ENCODE peak calls at places on chromosomes 1 and 21, in six cellular contexts. X, P, M, I, S and K are unnamed samples. For H3K79me1, the result is how much of the 10 kb centered on the place peaks cover.

GRCh38 chr1:34739613-34740012 is 15.2 kb upstream of the GJB5 start:
- DNase-seq in I (no peak), M (no peak), P (no peak), S (no peak), X (no peak), K (peak)

GRCh38 chr1:64469614-64469976 is 334 bp upstream of the CACHD1 start:
- DNase-seq in S (no peak), M (no peak), I (no peak), X (no peak), P (no peak), K (no peak)

GRCh38 chr1:40162791-40163441 is 1.7 kb downstream of the RLF start:
- DNase-seq in X (peak), P (no peak), S (no peak), M (no peak), I (peak), K (peak)

GRCh38 chr21:43936186-43936967 is 71.4 kb downstream of the AGPAT3 start:
- DNase-seq in X (no peak), P (no peak), S (no peak), M (no peak), I (no peak), K (no peak)

GRCh38 chr1:62995173-62995572 is 211.2 kb downstream of the ATG4C start:
- DNase-seq in I (no peak), P (no peak), X (no peak), M (no peak), S (no peak), K (no peak)

GRCh38 chr1:111592389-111593361 is 26.9 kb upstream of the RAP1A start:
- DNase-seq in P (peak), S (no peak), I (peak), X (peak), M (peak), K (peak)

GRCh38 chr1:18452550-18452949 is 28.2 kb upstream of the KLHDC7A start:
- DNase-seq in S (no peak), I (no peak), P (peak), M (peak), X (no peak), K (peak)

GRCh38 chr1:26305667-26306289 is 658 bp downstream of the UBXN11 start:
- DNase-seq in I (no peak), X (no peak), M (no peak), S (no peak), P (no peak), K (peak)

GRCh38 chr1:17441265-17441992 is 2.0 kb upstream of the RCC2 start:
- DNase-seq in P (no peak), S (no peak), M (no peak), X (peak), I (peak), K (peak)

GRCh38 chr21:30580132-30580531 is 10.1 kb downstream of the KRTAP22-2 start:
- DNase-seq in X (no peak), P (no peak), S (no peak), I (no peak), M (no peak), K (no peak)

GRCh38 chr21:9008636-9009035 is 1512.7 kb upstream of the TPTE start:
- DNase-seq in I (no peak), S (no peak), X (no peak), M (no peak), P (no peak), K (no peak)

GRCh38 chr21:35077975-35078374 is 28.9 kb upstream of the RUNX1 start:
- DNase-seq in P (no peak), I (no peak), M (no peak), S (no peak), X (no peak), K (peak)
- H2AK5ac ChIP-seq in P (no peak), I (no peak), M (no peak), S (no peak), X (peak), K (no peak)

GRCh38 chr1:209430107-209430506 is 153.4 kb upstream of the CAMK1G start:
- DNase-seq in X (no peak), S (no peak), M (no peak), I (no peak), P (no peak), K (no peak)

GRCh38 chr1:209430821-209431259 is 152.7 kb upstream of the CAMK1G start:
- DNase-seq in M (no peak), X (no peak), S (no peak), P (no peak), I (no peak), K (no peak)

GRCh38 chr1:209432443-209432825 is 151.1 kb upstream of the CAMK1G start:
- DNase-seq in X (no peak), M (no peak), S (no peak), I (no peak), P (no peak), K (no peak)

GRCh38 chr1:209431813-209432442 is 151.6 kb upstream of the CAMK1G start:
- DNase-seq in S (no peak), I (no peak), X (no peak), P (no peak), M (no peak), K (no peak)

GRCh38 chr1:209431402-209431801 is 152.1 kb upstream of the CAMK1G start:
- DNase-seq in P (no peak), I (no peak), S (no peak), M (no peak), X (no peak), K (no peak)
- H3K79me1 ChIP-seq in P (under half), I (under half), S (under half), M (under half), X (under half), K (under half)

GRCh38 chr1:202143011-202143767 is 1.3 kb downstream of the ARL8A start:
- DNase-seq in S (no peak), M (no peak), I (peak), P (no peak), X (no peak), K (no peak)

GRCh38 chr1:202143768-202144509 is 598 bp downstream of the ARL8A start:
- DNase-seq in I (peak), X (no peak), M (peak), P (no peak), S (peak), K (peak)

GRCh38 chr1:202145325-202146140 is 996 bp upstream of the ARL8A start:
- DNase-seq in P (no peak), I (no peak), M (no peak), S (no peak), X (no peak), K (no peak)

GRCh38 chr1:202146279-202146678 is 1.7 kb upstream of the ARL8A start:
- DNase-seq in S (no peak), I (no peak), P (no peak), M (no peak), X (no peak), K (no peak)

GRCh38 chr1:202144510-202145324 is at the start of gene ARL8A:
- DNase-seq in P (no peak), I (peak), X (peak), S (peak), M (no peak), K (no peak)
- H2AK5ac ChIP-seq in P (peak), I (no peak), X (peak), S (peak), M (no peak), K (no peak)

DNA sequence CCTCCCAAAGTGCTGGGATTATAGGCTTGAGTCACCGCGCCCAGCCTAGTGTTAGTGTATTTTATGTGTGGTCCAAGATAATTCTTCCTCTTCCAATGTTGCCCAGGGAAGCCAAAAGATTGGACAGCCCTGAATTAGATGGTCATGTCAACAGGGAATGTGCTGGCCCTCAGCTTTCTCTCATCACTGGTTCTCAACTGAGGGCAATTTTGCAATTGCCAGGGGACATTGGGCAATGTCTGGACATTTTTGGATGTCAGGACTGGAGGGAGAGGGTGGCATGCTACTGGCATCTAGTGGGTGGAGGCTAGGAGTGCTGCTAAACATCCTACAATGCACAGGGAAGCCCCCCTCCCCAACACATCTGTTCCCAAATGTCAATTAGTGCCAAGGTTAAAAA is 95.0 kb downstream of the LAMC2 start:
- DNase-seq in M (no peak), S (no peak), P (no peak), X (peak), I (peak), K (no peak)
- H3K79me1 ChIP-seq in M (under half), S (under half), P (under half), X (under half), I (under half), K (under half)

GRCh38 chr1:2205191-2205952 is 10.8 kb upstream of the FAAP20 start:
- DNase-seq in P (peak), I (peak), X (peak), M (peak), S (peak), K (peak)
- H2AK5ac ChIP-seq in P (peak), I (peak), X (peak), M (no peak), S (peak), K (no peak)

GRCh38 chr21:33208534-33208933 is 21.2 kb upstream of the IFNAR2 start:
- DNase-seq in X (no peak), P (no peak), M (no peak), I (no peak), S (no peak), K (no peak)

GRCh38 chr21:33205476-33205875 is 24.3 kb upstream of the IFNAR2 start:
- DNase-seq in S (no peak), I (no peak), P (no peak), X (no peak), M (no peak), K (no peak)

GRCh38 chr21:33207471-33208149 is 22.1 kb upstream of the IFNAR2 start:
- DNase-seq in P (no peak), I (no peak), X (no peak), S (peak), M (no peak), K (no peak)

GRCh38 chr21:33203371-33203724 is 26.4 kb upstream of the IFNAR2 start:
- DNase-seq in I (no peak), X (no peak), M (no peak), S (no peak), P (no peak), K (no peak)

DNA sequence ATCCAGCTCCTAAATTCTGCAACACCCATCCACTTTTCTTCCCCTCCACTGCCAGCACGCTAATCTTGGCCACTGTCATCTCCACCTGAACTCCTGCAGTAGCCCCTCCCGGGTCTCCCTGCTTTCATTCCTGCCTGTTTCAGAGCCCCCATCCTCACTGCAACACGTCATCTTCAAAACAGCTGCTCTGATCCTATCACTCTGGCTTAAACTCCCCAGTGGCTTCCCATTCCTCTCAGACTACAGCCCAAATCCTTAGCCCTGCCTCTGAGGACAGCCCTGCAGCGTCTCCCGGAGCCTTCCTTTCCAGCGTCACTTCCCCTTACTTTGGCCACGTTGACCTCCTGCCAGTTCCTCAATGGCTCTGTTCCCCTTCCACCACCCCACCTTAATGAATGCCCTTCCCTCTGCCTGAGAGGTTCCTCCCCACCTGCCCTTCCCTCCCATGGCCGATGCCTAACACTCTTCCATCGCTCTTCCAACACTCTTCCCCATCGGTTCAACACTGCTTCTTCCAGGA is 22.9 kb upstream of the IFNAR2 start:
- DNase-seq in M (no peak), I (no peak), X (no peak), S (peak), P (no peak), K (no peak)
- H3K79me1 ChIP-seq in M (under half), I (under half), X (under half), S (under half), P (under half), K (under half)

GRCh38 chr1:6092211-6092610 is 46.5 kb downstream of the KCNAB2 start:
- DNase-seq in M (no peak), S (no peak), X (no peak), I (no peak), P (no peak), K (no peak)

GRCh38 chr1:6090288-6090687 is 44.6 kb downstream of the KCNAB2 start:
- DNase-seq in P (no peak), X (no peak), S (no peak), M (no peak), I (no peak), K (no peak)

GRCh38 chr1:6090996-6091822 is 45.5 kb downstream of the KCNAB2 start:
- DNase-seq in P (no peak), I (no peak), X (no peak), M (no peak), S (no peak), K (no peak)

GRCh38 chr1:6093061-6093460 is 47.4 kb downstream of the KCNAB2 start:
- DNase-seq in S (no peak), X (no peak), M (no peak), P (no peak), I (no peak), K (no peak)

DNA sequence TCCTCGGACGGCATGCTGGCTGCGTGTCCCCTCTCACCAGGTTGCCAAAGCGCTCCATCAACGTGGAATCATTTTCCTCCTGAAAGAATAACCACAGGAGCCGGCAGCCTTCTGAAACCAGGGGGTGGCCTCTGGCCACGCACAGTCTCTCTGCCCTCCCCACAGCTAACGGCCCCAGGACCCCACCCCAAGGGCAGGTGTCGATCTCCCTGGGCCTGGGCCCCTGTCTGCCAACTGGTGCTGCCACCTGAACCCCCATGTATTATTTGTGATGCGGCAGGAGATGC is 46.1 kb downstream of the KCNAB2 start:
- DNase-seq in S (no peak), X (no peak), I (no peak), P (no peak), M (no peak), K (no peak)
- H2AK5ac ChIP-seq in S (no peak), X (no peak), I (no peak), P (peak), M (no peak), K (no peak)

GRCh38 chr21:42929969-42930368 is 4.5 kb upstream of the ERVH48-1 start:
- DNase-seq in M (no peak), S (no peak), X (no peak), I (no peak), P (no peak), K (peak)
- H3K79me1 ChIP-seq in M (under half), S (under half), X (under half), I (under half), P (under half), K (under half)

GRCh38 chr1:44673675-44674112 is 587 bp downstream of the TMEM53 start:
- DNase-seq in M (no peak), S (no peak), I (no peak), X (no peak), P (no peak), K (no peak)

GRCh38 chr1:44675186-44675585 is 672 bp downstream of the ARMH1 start:
- DNase-seq in P (no peak), I (no peak), X (no peak), M (no peak), S (no peak), K (no peak)

GRCh38 chr1:44672956-44673674 is 1.2 kb downstream of the TMEM53 start:
- DNase-seq in I (no peak), M (no peak), P (no peak), X (no peak), S (no peak), K (no peak)

GRCh38 chr1:44672254-44672955 is 1.9 kb downstream of the TMEM53 start:
- DNase-seq in I (peak), S (no peak), M (peak), P (no peak), X (peak), K (peak)

GRCh38 chr1:44674113-44675000 is at the start of the genes ARMH1 and TMEM53:
- DNase-seq in S (peak), P (peak), I (peak), M (peak), X (peak), K (peak)
- H2AK5ac ChIP-seq in S (no peak), P (no peak), I (no peak), M (no peak), X (peak), K (no peak)